ENCODE peak calls at places on chromosomes 6 and 20, in five cellular contexts. C is GM12878, L is K562, Z is SK-N-SH, F is H1. B is an unnamed sample.

GRCh38 chr6:98921038-98921437 is 26.7 kb downstream of the FBXL4 start:
- DNase-seq in L (no peak), Z (no peak), F (no peak), C (no peak), B (no peak)

GRCh38 chr6:35092362-35093117 is 48.6 kb downstream of the TCP11 start:
- DNase-seq in Z (peak; percentile 7), C (no peak), F (no peak), L (peak; percentile 10), B (no peak)

GRCh38 chr20:44924526-44924925 is 14.7 kb downstream of the PABPC1L start:
- DNase-seq in F (no peak), L (no peak), C (no peak), Z (peak; percentile 48), B (no peak)

GRCh38 chr20:50980851-50981713 is 22.5 kb downstream of the MOCS3 start:
- DNase-seq in F (no peak), C (peak; percentile 2), L (peak; percentile 74), Z (peak; percentile 83), B (peak; percentile 79)

GRCh38 chr6:129605095-129605494 is 104.9 kb downstream of the ARHGAP18 start:
- DNase-seq in Z (no peak), C (no peak), F (no peak), L (no peak), B (no peak)

GRCh38 chr6:2971420-2972218 is at the start of gene SERPINB6:
- DNase-seq in C (no peak), F (no peak), Z (peak; percentile 84), L (peak; percentile 90), B (peak; percentile 38)

GRCh38 chr20:41173791-41174341 is 36.5 kb downstream of the PLCG1 start:
- DNase-seq in L (no peak), F (no peak), Z (no peak), C (no peak), B (no peak)

GRCh38 chr6:45618259-45618658 is 240.5 kb upstream of the SUPT3H start:
- DNase-seq in L (no peak), F (no peak), C (no peak), Z (no peak), B (no peak)

GRCh38 chr6:90139272-90139817 is 157.3 kb downstream of the BACH2 start:
- DNase-seq in C (no peak), L (no peak), F (no peak), Z (no peak), B (no peak)

GRCh38 chr6:6861995-6862394 is 245.8 kb upstream of the RREB1 start:
- DNase-seq in Z (no peak), F (no peak), L (no peak), C (no peak), B (no peak)

GRCh38 chr6:130140084-130140483 is 82.7 kb downstream of the SAMD3 start:
- DNase-seq in Z (no peak), L (no peak), F (no peak), C (no peak), B (no peak)

GRCh38 chr6:4775591-4776492 is at the start of gene CDYL:
- DNase-seq in Z (peak; percentile 97), C (no peak), F (peak; percentile 47), L (peak; percentile 97), B (peak; percentile 78)

GRCh38 chr6:110476046-110476849 is at the start of gene SLC22A16:
- DNase-seq in C (no peak), F (no peak), L (no peak), Z (peak; percentile 74), B (no peak)

GRCh38 chr6:49541210-49541724 is 9.2 kb upstream of the C6orf141 start:
- DNase-seq in Z (no peak), F (no peak), L (no peak), C (no peak), B (peak; percentile 57)

GRCh38 chr6:118708736-118709135 is 57.3 kb upstream of the CEP85L start:
- DNase-seq in Z (no peak), F (no peak), L (no peak), C (no peak), B (no peak)
- TF ChIP-seq JUND in Z (no peak), F (no peak), L (no peak), C (no peak), B (no peak)

GRCh38 chr6:84033523-84034451 is at the start of gene MRAP2:
- DNase-seq in Z (peak; percentile 84), L (peak; percentile 68), F (no peak), C (no peak), B (no peak)
- TF ChIP-seq USF2 in Z (no peak), L (no peak), F (no peak), C (no peak), B (no peak)

GRCh38 chr20:34332262-34332920 is 29.2 kb upstream of the AHCY start:
- DNase-seq in C (no peak), Z (no peak), F (no peak), L (no peak), B (no peak)

GRCh38 chr20:34334654-34335407 is 28.2 kb upstream of the ITCH start:
- DNase-seq in C (no peak), Z (no peak), F (no peak), L (peak; percentile 22), B (peak; percentile 83)

GRCh38 chr20:34333786-34334185 is 29.3 kb upstream of the ITCH start:
- DNase-seq in L (no peak), F (no peak), C (no peak), Z (no peak), B (no peak)

GRCh38 chr20:34337982-34338756 is 24.9 kb upstream of the ITCH start:
- DNase-seq in C (peak; percentile 62), Z (no peak), F (no peak), L (no peak), B (no peak)

GRCh38 chr20:34337544-34337943 is 25.5 kb upstream of the ITCH start:
- DNase-seq in L (no peak), Z (no peak), C (no peak), F (no peak), B (no peak)
- TF ChIP-seq GABPA in L (no peak), Z (no peak), C (no peak), F (no peak), B (no peak)

GRCh38 chr6:125550892-125551291 is 198.5 kb upstream of the HEY2 start:
- DNase-seq in F (no peak), L (no peak), C (no peak), Z (no peak), B (no peak)

GRCh38 chr6:125552819-125553218 is 196.6 kb upstream of the HEY2 start:
- DNase-seq in Z (no peak), L (no peak), F (no peak), C (no peak), B (no peak)

GRCh38 chr6:125547320-125547843 is 202.1 kb upstream of the HEY2 start:
- DNase-seq in L (no peak), F (no peak), Z (no peak), C (no peak), B (no peak)

GRCh38 chr6:125546827-125547226 is 202.6 kb upstream of the HEY2 start:
- DNase-seq in C (no peak), L (no peak), Z (no peak), F (no peak), B (peak; percentile 57)

GRCh38 chr6:125549202-125549884 is 200.1 kb upstream of the HEY2 start:
- DNase-seq in F (no peak), Z (no peak), L (no peak), C (no peak), B (no peak)
- TF ChIP-seq JUND in F (no peak), Z (no peak), L (no peak), C (no peak), B (no peak)

DNA sequence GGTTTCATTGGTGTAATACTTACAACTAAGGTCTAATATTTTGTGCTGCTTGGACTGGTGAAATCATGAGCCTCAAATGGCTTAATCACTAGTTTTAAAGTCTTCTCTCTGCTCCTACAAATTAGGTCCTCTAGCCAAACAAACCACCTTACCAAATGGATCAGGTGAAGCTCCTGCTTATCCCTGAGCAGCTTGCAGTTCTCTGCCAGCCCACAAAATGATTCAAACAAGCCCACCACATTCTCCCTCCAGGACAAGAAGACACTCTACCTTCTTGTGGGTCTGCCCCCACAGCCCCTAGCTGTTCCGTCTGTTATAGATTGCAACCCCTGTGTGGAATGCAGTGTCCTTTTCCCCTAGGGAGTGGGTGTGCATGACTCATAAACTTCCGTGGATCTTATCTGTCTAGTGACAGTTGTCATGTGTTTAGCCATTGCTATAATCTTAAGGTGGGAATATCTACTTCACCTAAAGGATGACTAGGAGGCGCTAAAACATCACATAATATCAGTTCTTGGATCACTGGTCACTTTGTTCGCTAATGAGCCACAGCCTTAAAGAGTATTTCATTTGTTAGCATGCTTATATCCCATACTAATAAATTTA is 940.5 kb upstream of the MANEA start:
- DNase-seq in L (no peak), F (no peak), C (no peak), Z (peak; percentile 1), B (peak; percentile 32)
- TF ChIP-seq USF2 in L (no peak), F (no peak), C (no peak), Z (no peak), B (no peak)

DNA sequence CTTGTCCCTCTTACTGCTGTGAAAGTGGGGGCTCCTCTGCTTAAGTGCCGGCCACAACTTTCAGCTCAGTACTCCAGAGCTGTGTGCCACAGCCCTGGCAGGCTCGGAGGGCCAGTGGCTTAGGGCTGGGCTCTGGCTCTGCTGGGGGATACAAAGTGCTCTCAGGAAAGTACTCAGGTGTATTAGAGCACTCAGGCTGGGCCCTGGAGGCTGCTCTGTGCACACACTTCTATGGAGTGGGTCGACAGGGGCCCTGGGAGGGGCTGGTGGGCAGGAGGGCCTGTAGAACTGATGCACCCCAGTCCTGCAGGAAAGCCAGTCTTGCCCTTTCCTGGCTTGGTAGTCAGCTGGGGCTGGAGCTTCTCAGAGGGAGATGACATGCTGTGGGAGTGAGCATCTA is 21.9 kb downstream of the CENPW start:
- DNase-seq in C (no peak), L (no peak), F (no peak), Z (no peak), B (no peak)
- TF ChIP-seq GABPA in C (no peak), L (no peak), F (no peak), Z (no peak), B (no peak)

B was measured in HepG2.